ENCODE peak calls at places on chromosome 7, in eight cellular contexts. One of them, this sample, is unnamed. For H3K27me3, the result is how much of the 10 kb centered on the place peaks cover.

GRCh38 chr7:141674702-141675101 is 27.3 kb downstream of the DENND11 start:
- DNase-seq in transverse colon: no peak
- DNase-seq in CD4-positive, CD25-positive, alpha-beta regulatory T cell: no peak
- DNase-seq in lower lobe of right lung: no peak
- DNase-seq in testis: no peak
- DNase-seq in CD8-positive, alpha-beta T cell: no peak
- DNase-seq in fibroblast of lung: peak
- DNase-seq in uterus: no peak
- DNase-seq in this sample: peak

GRCh38 chr7:21443149-21443841 is 15.4 kb downstream of the SP4 start:
- DNase-seq in transverse colon: no peak
- DNase-seq in CD4-positive, CD25-positive, alpha-beta regulatory T cell: no peak
- DNase-seq in lower lobe of right lung: no peak
- DNase-seq in testis: no peak
- DNase-seq in CD8-positive, alpha-beta T cell: no peak
- DNase-seq in fibroblast of lung: no peak
- DNase-seq in uterus: no peak
- DNase-seq in this sample: no peak

GRCh38 chr7:75045881-75046280 is 27.7 kb downstream of the RCC1L start:
- DNase-seq in transverse colon: no peak
- DNase-seq in CD4-positive, CD25-positive, alpha-beta regulatory T cell: no peak
- DNase-seq in lower lobe of right lung: no peak
- DNase-seq in testis: no peak
- DNase-seq in CD8-positive, alpha-beta T cell: no peak
- DNase-seq in fibroblast of lung: no peak
- DNase-seq in uterus: no peak
- DNase-seq in this sample: no peak

GRCh38 chr7:132991615-132992587 is 90.0 kb downstream of the CHCHD3 start:
- DNase-seq in transverse colon: no peak
- DNase-seq in CD4-positive, CD25-positive, alpha-beta regulatory T cell: no peak
- DNase-seq in lower lobe of right lung: no peak
- DNase-seq in testis: no peak
- DNase-seq in CD8-positive, alpha-beta T cell: no peak
- DNase-seq in fibroblast of lung: no peak
- DNase-seq in uterus: no peak
- DNase-seq in this sample: peak

GRCh38 chr7:142603870-142604448 is 145.3 kb upstream of the PRSS1 start:
- DNase-seq in transverse colon: peak
- DNase-seq in CD4-positive, CD25-positive, alpha-beta regulatory T cell: peak
- DNase-seq in lower lobe of right lung: no peak
- DNase-seq in testis: peak
- DNase-seq in CD8-positive, alpha-beta T cell: peak
- DNase-seq in fibroblast of lung: peak
- DNase-seq in uterus: no peak
- DNase-seq in this sample: peak

GRCh38 chr7:132770055-132770454 is 193.8 kb upstream of the PLXNA4 start:
- DNase-seq in transverse colon: no peak
- DNase-seq in CD4-positive, CD25-positive, alpha-beta regulatory T cell: no peak
- DNase-seq in lower lobe of right lung: no peak
- DNase-seq in testis: no peak
- DNase-seq in CD8-positive, alpha-beta T cell: no peak
- DNase-seq in fibroblast of lung: no peak
- DNase-seq in uterus: no peak
- DNase-seq in this sample: no peak

GRCh38 chr7:44280993-44281721 is 44.2 kb downstream of the CAMK2B start:
- DNase-seq in transverse colon: peak
- DNase-seq in CD4-positive, CD25-positive, alpha-beta regulatory T cell: no peak
- DNase-seq in lower lobe of right lung: peak
- DNase-seq in testis: no peak
- DNase-seq in CD8-positive, alpha-beta T cell: no peak
- DNase-seq in fibroblast of lung: no peak
- DNase-seq in uterus: peak
- DNase-seq in this sample: peak

GRCh38 chr7:84085147-84085546 is 109.4 kb downstream of the SEMA3A start:
- DNase-seq in transverse colon: no peak
- DNase-seq in CD4-positive, CD25-positive, alpha-beta regulatory T cell: no peak
- DNase-seq in lower lobe of right lung: no peak
- DNase-seq in testis: no peak
- DNase-seq in CD8-positive, alpha-beta T cell: no peak
- DNase-seq in fibroblast of lung: peak
- DNase-seq in uterus: no peak
- DNase-seq in this sample: no peak

GRCh38 chr7:31850601-31851000 is 163.6 kb downstream of the PPP1R17 start:
- DNase-seq in transverse colon: no peak
- DNase-seq in CD4-positive, CD25-positive, alpha-beta regulatory T cell: no peak
- DNase-seq in lower lobe of right lung: no peak
- DNase-seq in testis: no peak
- DNase-seq in CD8-positive, alpha-beta T cell: no peak
- DNase-seq in fibroblast of lung: no peak
- DNase-seq in uterus: no peak
- DNase-seq in this sample: no peak

GRCh38 chr7:120308171-120308570 is 35.2 kb downstream of the KCND2 start:
- DNase-seq in transverse colon: no peak
- DNase-seq in CD4-positive, CD25-positive, alpha-beta regulatory T cell: no peak
- DNase-seq in lower lobe of right lung: no peak
- DNase-seq in testis: no peak
- DNase-seq in CD8-positive, alpha-beta T cell: no peak
- DNase-seq in fibroblast of lung: no peak
- DNase-seq in uterus: no peak
- DNase-seq in this sample: no peak

GRCh38 chr7:107446531-107446930 is 23.3 kb upstream of the GPR22 start:
- DNase-seq in transverse colon: no peak
- DNase-seq in CD4-positive, CD25-positive, alpha-beta regulatory T cell: no peak
- DNase-seq in lower lobe of right lung: no peak
- DNase-seq in testis: no peak
- DNase-seq in CD8-positive, alpha-beta T cell: no peak
- DNase-seq in fibroblast of lung: peak
- DNase-seq in uterus: no peak
- DNase-seq in this sample: no peak

GRCh38 chr7:141551773-141552162 is 558 bp downstream of the AGK start:
- DNase-seq in transverse colon: no peak
- DNase-seq in CD4-positive, CD25-positive, alpha-beta regulatory T cell: no peak
- DNase-seq in lower lobe of right lung: no peak
- DNase-seq in testis: no peak
- DNase-seq in CD8-positive, alpha-beta T cell: no peak
- DNase-seq in fibroblast of lung: peak
- DNase-seq in uterus: no peak
- DNase-seq in this sample: no peak

GRCh38 chr7:28958235-28958945 is at the start of gene TRIL:
- DNase-seq in transverse colon: peak
- DNase-seq in CD4-positive, CD25-positive, alpha-beta regulatory T cell: no peak
- DNase-seq in lower lobe of right lung: peak
- DNase-seq in testis: peak
- DNase-seq in CD8-positive, alpha-beta T cell: no peak
- DNase-seq in fibroblast of lung: peak
- DNase-seq in uterus: peak
- DNase-seq in this sample: peak

GRCh38 chr7:4201566-4201965 is 480.5 kb upstream of the FOXK1 start:
- DNase-seq in transverse colon: no peak
- DNase-seq in CD4-positive, CD25-positive, alpha-beta regulatory T cell: no peak
- DNase-seq in lower lobe of right lung: peak
- DNase-seq in testis: no peak
- DNase-seq in CD8-positive, alpha-beta T cell: no peak
- DNase-seq in fibroblast of lung: no peak
- DNase-seq in uterus: no peak
- DNase-seq in this sample: no peak

GRCh38 chr7:31129067-31129466 is 77.0 kb downstream of the ADCYAP1R1 start:
- DNase-seq in transverse colon: no peak
- DNase-seq in CD4-positive, CD25-positive, alpha-beta regulatory T cell: no peak
- DNase-seq in lower lobe of right lung: no peak
- DNase-seq in testis: no peak
- DNase-seq in CD8-positive, alpha-beta T cell: peak
- DNase-seq in fibroblast of lung: no peak
- DNase-seq in uterus: no peak
- DNase-seq in this sample: no peak

GRCh38 chr7:44678468-44679179 is 70.0 kb upstream of the ZMIZ2 start:
- DNase-seq in transverse colon: no peak
- DNase-seq in CD4-positive, CD25-positive, alpha-beta regulatory T cell: no peak
- DNase-seq in lower lobe of right lung: no peak
- DNase-seq in testis: no peak
- DNase-seq in CD8-positive, alpha-beta T cell: peak
- DNase-seq in fibroblast of lung: peak
- DNase-seq in uterus: peak
- DNase-seq in this sample: no peak

GRCh38 chr7:2169923-2170575 is 62.7 kb downstream of the MAD1L1 start:
- DNase-seq in transverse colon: no peak
- DNase-seq in CD4-positive, CD25-positive, alpha-beta regulatory T cell: no peak
- DNase-seq in lower lobe of right lung: no peak
- DNase-seq in testis: no peak
- DNase-seq in CD8-positive, alpha-beta T cell: no peak
- DNase-seq in fibroblast of lung: no peak
- DNase-seq in uterus: no peak
- DNase-seq in this sample: peak

GRCh38 chr7:91182819-91183405 is 81.3 kb upstream of the FZD1 start:
- DNase-seq in transverse colon: no peak
- DNase-seq in CD4-positive, CD25-positive, alpha-beta regulatory T cell: no peak
- DNase-seq in lower lobe of right lung: no peak
- DNase-seq in testis: no peak
- DNase-seq in CD8-positive, alpha-beta T cell: no peak
- DNase-seq in fibroblast of lung: peak
- DNase-seq in uterus: no peak
- DNase-seq in this sample: no peak

GRCh38 chr7:32048970-32049369 is 21.2 kb downstream of the PDE1C start:
- DNase-seq in transverse colon: no peak
- DNase-seq in CD4-positive, CD25-positive, alpha-beta regulatory T cell: no peak
- DNase-seq in lower lobe of right lung: no peak
- DNase-seq in testis: no peak
- DNase-seq in CD8-positive, alpha-beta T cell: no peak
- DNase-seq in fibroblast of lung: peak
- DNase-seq in uterus: no peak
- DNase-seq in this sample: no peak

GRCh38 chr7:45990276-45990675 is 69.2 kb upstream of the IGFBP3 start:
- DNase-seq in transverse colon: no peak
- DNase-seq in CD4-positive, CD25-positive, alpha-beta regulatory T cell: no peak
- DNase-seq in lower lobe of right lung: no peak
- DNase-seq in testis: no peak
- DNase-seq in CD8-positive, alpha-beta T cell: no peak
- DNase-seq in fibroblast of lung: no peak
- DNase-seq in uterus: no peak
- DNase-seq in this sample: peak

GRCh38 chr7:82275342-82275741 is 168.2 kb downstream of the CACNA2D1 start:
- DNase-seq in transverse colon: no peak
- DNase-seq in CD4-positive, CD25-positive, alpha-beta regulatory T cell: no peak
- DNase-seq in lower lobe of right lung: no peak
- DNase-seq in testis: no peak
- DNase-seq in CD8-positive, alpha-beta T cell: no peak
- DNase-seq in fibroblast of lung: no peak
- DNase-seq in uterus: no peak
- DNase-seq in this sample: no peak

DNA sequence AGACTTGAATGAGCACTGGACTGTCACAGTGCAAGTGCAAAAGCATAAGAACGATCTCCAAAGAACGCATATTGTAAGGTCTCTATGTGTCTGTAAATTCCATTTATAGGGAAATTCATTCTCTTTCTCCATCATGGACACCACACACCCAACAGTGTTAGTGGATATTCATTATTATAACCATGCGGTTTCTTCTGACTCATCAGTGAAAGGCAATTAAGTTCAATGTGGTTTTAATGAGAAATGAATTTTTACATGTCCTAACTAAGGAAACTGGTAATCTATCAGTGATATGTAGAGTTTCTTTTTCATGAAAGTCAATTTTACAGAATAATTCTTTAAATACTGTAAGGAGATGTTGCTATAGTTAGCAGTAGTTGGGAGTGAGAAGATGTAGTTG is 25.9 kb downstream of the GIMAP8 start:
- DNase-seq in transverse colon: no peak
- DNase-seq in CD4-positive, CD25-positive, alpha-beta regulatory T cell: no peak
- DNase-seq in lower lobe of right lung: no peak
- DNase-seq in testis: no peak
- DNase-seq in CD8-positive, alpha-beta T cell: no peak
- DNase-seq in fibroblast of lung: no peak
- DNase-seq in uterus: no peak
- DNase-seq in this sample: no peak
- H3K4me3 ChIP-seq in transverse colon: no peak
- H3K4me3 ChIP-seq in CD4-positive, CD25-positive, alpha-beta regulatory T cell: peak
- H3K4me3 ChIP-seq in lower lobe of right lung: no peak
- H3K4me3 ChIP-seq in testis: no peak
- H3K4me3 ChIP-seq in CD8-positive, alpha-beta T cell: no peak
- H3K4me3 ChIP-seq in fibroblast of lung: no peak
- H3K4me3 ChIP-seq in uterus: no peak
- H3K4me3 ChIP-seq in this sample: no peak

DNA sequence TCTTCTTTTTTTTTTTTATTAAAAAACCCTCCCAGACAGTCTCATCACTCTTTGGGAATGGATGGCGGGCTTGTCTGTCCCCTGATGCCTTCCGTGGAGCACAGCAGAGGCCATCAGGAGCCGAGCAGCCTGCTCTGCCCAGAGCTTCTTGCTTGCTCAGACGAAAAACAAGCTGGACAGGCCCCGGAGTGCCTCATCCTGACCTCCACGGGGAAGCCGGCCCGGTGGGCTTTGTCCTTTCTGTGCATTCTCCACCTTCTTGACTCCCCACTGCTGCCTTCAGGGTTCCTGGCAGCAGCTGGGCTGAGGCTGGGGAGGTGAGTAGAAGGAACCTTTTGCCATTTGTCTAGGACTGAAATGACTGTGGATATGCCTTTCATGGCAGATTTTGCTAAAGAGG is 108.4 kb downstream of the AOAH start:
- DNase-seq in transverse colon: no peak
- DNase-seq in CD4-positive, CD25-positive, alpha-beta regulatory T cell: no peak
- DNase-seq in lower lobe of right lung: no peak
- DNase-seq in testis: no peak
- DNase-seq in CD8-positive, alpha-beta T cell: no peak
- DNase-seq in fibroblast of lung: no peak
- DNase-seq in uterus: no peak
- DNase-seq in this sample: peak
- H3K27me3 ChIP-seq in transverse colon: under half
- H3K27me3 ChIP-seq in CD4-positive, CD25-positive, alpha-beta regulatory T cell: under half
- H3K27me3 ChIP-seq in lower lobe of right lung: under half
- H3K27me3 ChIP-seq in testis: under half
- H3K27me3 ChIP-seq in CD8-positive, alpha-beta T cell: under half
- H3K27me3 ChIP-seq in fibroblast of lung: under half
- H3K27me3 ChIP-seq in uterus: under half
- H3K27me3 ChIP-seq in this sample: under half

DNA sequence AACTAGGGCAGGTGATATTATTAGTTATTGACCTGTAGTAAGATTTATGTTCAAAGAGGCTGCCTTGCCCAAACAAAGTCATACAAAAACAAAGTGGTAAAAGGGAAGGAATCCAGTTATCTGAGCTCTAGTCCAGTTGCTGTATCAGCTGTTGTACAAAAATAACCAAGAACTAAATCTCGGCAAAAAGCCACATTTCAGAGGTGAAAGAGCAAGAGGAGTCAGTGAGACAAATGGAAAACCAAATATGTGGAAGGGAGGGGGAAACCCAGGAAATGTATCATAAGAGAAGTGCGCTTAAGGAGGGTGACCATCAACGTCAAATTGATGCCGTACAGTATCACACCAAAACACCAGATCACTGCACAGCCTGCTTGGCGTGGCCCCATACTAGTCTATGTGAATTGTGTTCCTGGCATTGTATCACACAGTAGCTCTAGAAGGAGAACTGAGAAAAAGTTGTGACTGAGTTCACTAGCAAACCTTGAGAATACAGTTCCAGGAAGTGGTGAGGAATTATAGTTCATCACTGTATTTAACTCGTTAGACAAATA is 6.4 kb downstream of the AGBL3 start:
- DNase-seq in transverse colon: no peak
- DNase-seq in CD4-positive, CD25-positive, alpha-beta regulatory T cell: no peak
- DNase-seq in lower lobe of right lung: no peak
- DNase-seq in testis: no peak
- DNase-seq in CD8-positive, alpha-beta T cell: no peak
- DNase-seq in fibroblast of lung: peak
- DNase-seq in uterus: peak
- DNase-seq in this sample: no peak
- H3K4me3 ChIP-seq in transverse colon: no peak
- H3K4me3 ChIP-seq in CD4-positive, CD25-positive, alpha-beta regulatory T cell: peak
- H3K4me3 ChIP-seq in lower lobe of right lung: no peak
- H3K4me3 ChIP-seq in testis: no peak
- H3K4me3 ChIP-seq in CD8-positive, alpha-beta T cell: peak
- H3K4me3 ChIP-seq in fibroblast of lung: no peak
- H3K4me3 ChIP-seq in uterus: no peak
- H3K4me3 ChIP-seq in this sample: no peak

GRCh38 chr7:158494643-158495042 is 93.0 kb downstream of the PTPRN2 start:
- DNase-seq in transverse colon: no peak
- DNase-seq in CD4-positive, CD25-positive, alpha-beta regulatory T cell: no peak
- DNase-seq in lower lobe of right lung: no peak
- DNase-seq in testis: no peak
- DNase-seq in CD8-positive, alpha-beta T cell: no peak
- DNase-seq in fibroblast of lung: no peak
- DNase-seq in uterus: no peak
- DNase-seq in this sample: peak
- H3K27me3 ChIP-seq in transverse colon: under half
- H3K27me3 ChIP-seq in CD4-positive, CD25-positive, alpha-beta regulatory T cell: under half
- H3K27me3 ChIP-seq in lower lobe of right lung: under half
- H3K27me3 ChIP-seq in testis: under half
- H3K27me3 ChIP-seq in CD8-positive, alpha-beta T cell: under half
- H3K27me3 ChIP-seq in fibroblast of lung: under half
- H3K27me3 ChIP-seq in uterus: under half
- H3K27me3 ChIP-seq in this sample: under half

This sample was measured in H7.